ENCODE peak calls at places on chromosomes 13 and 19, in ten cellular contexts. K, D, B, I, Z, F, G, M, E and U are unnamed samples.

GRCh38 chr13:26280295-26280694 is 26.4 kb downstream of the CDK8 start:
- DNase-seq in K (peak), D (peak), B (no peak), I (no peak), Z (no peak), F (no peak), G (no peak), M (no peak), E (no peak), U (no peak)

GRCh38 chr13:41746259-41746658 is 214.7 kb downstream of the VWA8 start:
- DNase-seq in K (peak), D (peak), B (no peak), I (no peak), Z (no peak), F (no peak), G (peak), M (no peak), E (no peak), U (no peak)

GRCh38 chr19:43524922-43525835 is 1.8 kb downstream of the ETHE1 start:
- DNase-seq in K (peak), D (no peak), B (peak), I (peak), Z (peak), F (peak), G (no peak), M (peak), E (peak), U (peak)

GRCh38 chr13:29362849-29363604 is 232.5 kb downstream of the SLC7A1 start:
- DNase-seq in K (peak), D (no peak), B (no peak), I (no peak), Z (peak), F (no peak), G (peak), M (no peak), E (peak), U (peak)

GRCh38 chr19:41591951-41592562 is 16.1 kb downstream of the CEACAM21 start:
- DNase-seq in K (no peak), D (no peak), B (no peak), I (no peak), Z (no peak), F (no peak), G (no peak), M (no peak), E (no peak), U (no peak)

GRCh38 chr19:58182577-58182988 is 278 bp upstream of the ZNF274 start:
- DNase-seq in K (no peak), D (peak), B (no peak), I (no peak), Z (no peak), F (no peak), G (no peak), M (no peak), E (no peak), U (no peak)

GRCh38 chr19:37990362-37990761 is 83.4 kb downstream of the SIPA1L3 start:
- DNase-seq in K (peak), D (no peak), B (no peak), I (peak), Z (no peak), F (no peak), G (no peak), M (no peak), E (peak), U (no peak)

GRCh38 chr13:26310003-26310402 is 56.1 kb downstream of the CDK8 start:
- DNase-seq in K (no peak), D (no peak), B (no peak), I (no peak), Z (no peak), F (no peak), G (no peak), M (no peak), E (no peak), U (no peak)

GRCh38 chr19:44648536-44649370 is 5.0 kb downstream of the PVR start:
- DNase-seq in K (peak), D (peak), B (no peak), I (peak), Z (no peak), F (peak), G (no peak), M (peak), E (no peak), U (peak)

GRCh38 chr13:38417727-38418126 is 68.1 kb downstream of the UFM1 start:
- DNase-seq in K (peak), D (no peak), B (no peak), I (no peak), Z (no peak), F (no peak), G (no peak), M (no peak), E (peak), U (no peak)

GRCh38 chr19:10288662-10289166 is 1.0 kb upstream of the ICAM5 start:
- DNase-seq in K (peak), D (no peak), B (no peak), I (peak), Z (peak), F (no peak), G (no peak), M (no peak), E (peak), U (no peak)

GRCh38 chr19:39816287-39817048 is 17.5 kb downstream of the DYRK1B start:
- DNase-seq in K (no peak), D (no peak), B (no peak), I (no peak), Z (no peak), F (no peak), G (no peak), M (no peak), E (no peak), U (no peak)
- H3K4me3 ChIP-seq in K (no peak), D (no peak), B (no peak), I (no peak), Z (no peak), F (no peak), G (no peak), M (no peak), E (no peak), U (no peak)

GRCh38 chr19:23259961-23260360 is 9.8 kb upstream of the ZNF724 start:
- DNase-seq in K (no peak), D (no peak), B (no peak), I (no peak), Z (no peak), F (no peak), G (no peak), M (no peak), E (no peak), U (no peak)
- H3K4me3 ChIP-seq in K (no peak), D (no peak), B (no peak), I (no peak), Z (no peak), F (no peak), G (no peak), M (no peak), E (no peak), U (no peak)

GRCh38 chr13:40319699-40320586 is 346.5 kb downstream of the FOXO1 start:
- DNase-seq in K (no peak), D (no peak), B (no peak), I (no peak), Z (no peak), F (no peak), G (no peak), M (no peak), E (no peak), U (no peak)

GRCh38 chr13:40315416-40316064 is 350.9 kb downstream of the FOXO1 start:
- DNase-seq in K (peak), D (no peak), B (peak), I (no peak), Z (no peak), F (no peak), G (no peak), M (no peak), E (peak), U (no peak)

GRCh38 chr13:40317980-40318327 is 348.5 kb downstream of the FOXO1 start:
- DNase-seq in K (no peak), D (no peak), B (no peak), I (no peak), Z (no peak), F (no peak), G (no peak), M (no peak), E (no peak), U (no peak)

GRCh38 chr13:40316301-40316700 is 350.1 kb downstream of the FOXO1 start:
- DNase-seq in K (no peak), D (no peak), B (no peak), I (no peak), Z (no peak), F (no peak), G (no peak), M (peak), E (no peak), U (no peak)

DNA sequence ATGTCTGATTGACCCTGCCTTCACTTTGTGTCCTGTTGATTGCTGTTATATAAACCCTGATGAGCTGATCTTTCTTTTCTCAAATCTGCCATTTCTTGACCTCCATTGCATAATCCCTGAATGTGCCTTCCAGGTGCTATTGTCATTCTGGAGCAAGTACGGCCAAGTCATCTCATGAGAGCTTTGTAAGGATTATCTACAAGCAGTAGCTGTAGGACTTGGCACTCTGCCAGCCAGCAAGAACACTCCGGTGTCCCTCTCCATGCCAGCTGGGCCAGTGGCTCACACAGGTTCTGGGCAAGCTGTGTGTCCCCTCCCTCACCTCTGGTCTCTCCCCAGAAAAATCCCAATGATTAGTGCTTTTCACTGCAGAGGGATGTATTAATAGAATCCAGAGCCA is 348.1 kb downstream of the FOXO1 start:
- DNase-seq in K (peak), D (no peak), B (peak), I (no peak), Z (peak), F (peak), G (no peak), M (peak), E (no peak), U (peak)
- H3K4me3 ChIP-seq in K (no peak), D (no peak), B (no peak), I (no peak), Z (no peak), F (no peak), G (no peak), M (no peak), E (no peak), U (no peak)

GRCh38 chr13:93872948-93873347 is 606.5 kb downstream of the DCT start:
- DNase-seq in K (no peak), D (no peak), B (no peak), I (no peak), Z (no peak), F (no peak), G (no peak), M (no peak), E (no peak), U (no peak)
- H3K4me3 ChIP-seq in K (no peak), D (no peak), B (no peak), I (no peak), Z (no peak), F (no peak), G (no peak), M (no peak), E (no peak), U (no peak)